ENCODE peak calls at places on chromosomes 3 and 15, in six cellular contexts. B is activated T-helper 1 cell treated with Interleukin-2 at 50 U/mL for 16 hours, W is GM23338, L is HuH-7, T is activated gamma-delta T cell, O is caudate nucleus. Y is an unnamed sample.

GRCh38 chr3:174397848-174398247 is 461.3 kb upstream of the NAALADL2 start:
- DNase-seq in B (no peak), W (peak; percentile 54), L (no peak), T (no peak), O (no peak), Y (no peak)

GRCh38 chr3:192802957-192803899 is 75.9 kb upstream of the FGF12 start:
- DNase-seq in B (no peak), W (peak; percentile 77), L (peak; percentile 59), T (no peak), O (no peak), Y (no peak)

GRCh38 chr15:91941871-91942270 is 88.4 kb downstream of the SLCO3A1 start:
- DNase-seq in B (no peak), W (no peak), L (no peak), T (no peak), O (no peak), Y (no peak)

GRCh38 chr15:100191161-100191560 is 150.6 kb downstream of the ADAMTS17 start:
- DNase-seq in B (no peak), W (no peak), L (no peak), T (no peak), O (no peak), Y (no peak)

GRCh38 chr3:55746808-55747413 is 259.8 kb upstream of the WNT5A start:
- DNase-seq in B (no peak), W (no peak), L (no peak), T (no peak), O (no peak), Y (no peak)

GRCh38 chr15:67943961-67944674 is 104.3 kb upstream of the RNU6-1 start:
- DNase-seq in B (no peak), W (no peak), L (no peak), T (no peak), O (no peak), Y (no peak)

GRCh38 chr3:78026429-78026828 is 986.5 kb downstream of the ROBO2 start:
- DNase-seq in B (no peak), W (no peak), L (no peak), T (no peak), O (no peak), Y (no peak)

GRCh38 chr3:101091489-101091888 is 98.3 kb upstream of the ABI3BP start:
- DNase-seq in B (no peak), W (peak; percentile 60), L (no peak), T (no peak), O (no peak), Y (no peak)

Y was measured in cortex of kidney.